ENCODE peak calls at places on chromosomes 6 and 20, in six cellular contexts. R is H9, M is IMR-90, X is mesenchymal stem cell, S is trophoblast cell, G is H1. T is an unnamed sample.

GRCh38 chr6:53119772-53120409 is 28.8 kb downstream of the GCM1 start:
- DNase-seq in R (peak), M (peak), X (peak), S (peak), G (peak), T (no peak)

GRCh38 chr20:57439993-57440392 is 48.8 kb downstream of the RBM38 start:
- DNase-seq in R (no peak), M (no peak), X (no peak), S (no peak), G (no peak), T (no peak)

GRCh38 chr6:157847846-157848245 is 24.8 kb downstream of the SNX9 start:
- DNase-seq in R (no peak), M (no peak), X (no peak), S (no peak), G (no peak), T (no peak)

GRCh38 chr20:56360133-56360898 is 1.5 kb downstream of the FAM210B start:
- DNase-seq in R (no peak), M (no peak), X (no peak), S (no peak), G (no peak), T (no peak)

GRCh38 chr6:18350728-18351127 is 36.4 kb upstream of the RNF144B start:
- DNase-seq in R (no peak), M (no peak), X (no peak), S (peak), G (no peak), T (no peak)

GRCh38 chr6:138507977-138508675 is 8.8 kb upstream of the NHSL1 start:
- DNase-seq in R (no peak), M (no peak), X (no peak), S (no peak), G (no peak), T (no peak)

GRCh38 chr6:94213176-94213575 is 793.8 kb upstream of the EPHA7 start:
- DNase-seq in R (no peak), M (no peak), X (peak), S (no peak), G (no peak), T (no peak)

GRCh38 chr6:20724443-20724842 is 190.2 kb downstream of the CDKAL1 start:
- DNase-seq in R (peak), M (no peak), X (no peak), S (no peak), G (no peak), T (no peak)

GRCh38 chr6:4017847-4018193 is 61.1 kb downstream of the FAM217A start:
- DNase-seq in R (no peak), M (peak), X (peak), S (no peak), G (no peak), T (no peak)

GRCh38 chr6:158667360-158667981 is 17.6 kb downstream of the SYTL3 start:
- DNase-seq in R (no peak), M (no peak), X (no peak), S (no peak), G (no peak), T (no peak)

GRCh38 chr6:309947-310346 is 17.7 kb downstream of the DUSP22 start:
- DNase-seq in R (no peak), M (no peak), X (no peak), S (no peak), G (no peak), T (no peak)

GRCh38 chr6:2896741-2897140 is 6.4 kb downstream of the SERPINB9 start:
- DNase-seq in R (no peak), M (no peak), X (no peak), S (no peak), G (no peak), T (no peak)

GRCh38 chr6:166739655-166740318 is 112.7 kb upstream of the RPS6KA2 start:
- DNase-seq in R (no peak), M (no peak), X (no peak), S (no peak), G (no peak), T (no peak)

GRCh38 chr6:80771941-80772340 is 665.5 kb downstream of the BCKDHB start:
- DNase-seq in R (peak), M (peak), X (peak), S (peak), G (no peak), T (peak)

GRCh38 chr6:34657037-34657306 is 39.6 kb downstream of the ILRUN start:
- DNase-seq in R (no peak), M (no peak), X (no peak), S (no peak), G (no peak), T (no peak)

DNA sequence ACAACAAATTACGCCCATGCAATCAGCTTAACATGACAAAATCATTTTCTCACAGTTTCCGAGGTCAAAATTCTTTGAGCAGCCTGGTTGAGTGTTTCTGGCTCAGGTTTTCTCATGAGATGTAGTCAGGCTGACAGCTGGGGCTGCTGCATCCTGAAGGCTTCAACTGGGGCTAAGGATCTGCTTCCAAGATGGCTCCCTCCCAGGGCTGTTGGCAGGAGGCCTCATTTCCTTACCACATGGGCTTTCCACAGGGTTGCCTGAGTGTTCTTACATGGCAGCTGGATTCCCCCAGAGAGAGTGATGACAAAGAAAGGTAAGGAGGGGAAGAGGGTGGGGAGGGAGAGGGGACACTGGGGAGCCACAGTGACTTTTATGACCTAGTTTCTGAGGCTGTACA is 63.1 kb upstream of the NNAT start:
- DNase-seq in R (no peak), M (no peak), X (no peak), S (no peak), G (no peak), T (no peak)
- H3K23ac ChIP-seq in R (no peak), M (no peak), X (no peak), S (no peak), G (no peak), T (no peak)

DNA sequence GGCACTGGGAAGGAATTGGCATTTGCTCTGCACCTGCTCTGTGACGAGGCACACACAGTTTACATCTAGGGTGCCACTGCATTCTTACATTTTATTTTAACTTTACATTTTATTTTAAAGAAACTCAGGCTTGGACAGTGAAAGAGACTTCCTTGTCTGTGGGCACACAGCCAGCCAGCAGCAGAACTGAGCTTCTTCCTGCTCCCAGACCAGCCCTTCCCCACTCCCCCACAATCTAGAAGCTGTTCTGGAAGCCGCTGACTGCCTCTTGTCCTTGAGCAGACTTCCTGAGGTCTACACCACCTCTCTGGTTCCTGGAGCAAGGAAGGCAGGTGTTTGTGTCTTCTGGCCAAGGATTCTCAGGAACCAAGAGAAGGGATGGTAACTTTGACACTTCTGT is 27.9 kb upstream of the CD93 start:
- DNase-seq in R (no peak), M (no peak), X (no peak), S (no peak), G (no peak), T (no peak)
- H4K91ac ChIP-seq in R (no peak), M (no peak), X (no peak), S (no peak), G (no peak), T (no peak)

DNA sequence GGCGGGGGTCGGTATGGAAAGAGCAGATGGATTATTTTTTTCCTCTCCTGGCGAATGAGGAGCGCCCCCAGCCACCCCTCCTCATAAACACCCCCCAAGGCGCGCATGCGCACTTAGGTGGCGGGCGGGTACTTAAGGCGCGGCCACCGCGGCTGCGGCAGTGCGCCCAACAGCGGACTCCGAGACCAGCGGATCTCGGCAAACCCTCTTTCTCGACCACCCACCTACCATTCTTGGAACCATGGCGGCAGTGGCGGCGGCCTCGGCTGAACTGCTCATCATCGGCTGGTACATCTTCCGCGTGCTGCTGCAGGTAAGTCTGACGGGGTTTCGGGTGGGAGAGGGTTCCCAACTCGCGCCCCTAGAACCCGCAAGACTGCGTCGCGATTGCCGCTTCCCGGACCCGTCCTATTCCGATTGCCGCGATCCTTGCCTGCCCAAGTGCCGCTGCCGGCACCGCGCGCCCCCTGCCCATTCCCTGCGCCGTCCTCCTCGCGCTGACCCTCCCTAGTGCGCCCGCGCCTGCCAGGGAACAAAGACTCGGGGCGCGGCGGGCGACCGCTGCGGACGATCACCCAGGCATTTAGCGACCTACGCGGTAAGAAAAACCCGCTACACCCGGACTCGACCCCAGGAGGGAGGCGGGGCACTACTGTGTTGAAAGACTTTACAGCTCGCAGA is at the start of gene NNAT:
- DNase-seq in R (peak), M (no peak), X (peak), S (no peak), G (no peak), T (peak)
- H3K23ac ChIP-seq in R (no peak), M (no peak), X (no peak), S (no peak), G (no peak), T (peak)

GRCh38 chr6:106226676-106227075 is 98.9 kb downstream of the ATG5 start:
- DNase-seq in R (no peak), M (no peak), X (no peak), S (no peak), G (no peak), T (no peak)
- H4K91ac ChIP-seq in R (no peak), M (no peak), X (no peak), S (no peak), G (no peak), T (no peak)

T was measured in neuronal stem cell.